ENCODE peak calls at places on chromosome 4, in eight cellular contexts. A is RWPE2, U is lower lobe of right lung, J is PC-9, B is colonic mucosa, O is upper lobe of left lung, F is fibroblast of lung, E is cardiac muscle cell. K is an unnamed sample. For H3K27me3, the result is how much of the 10 kb centered on the place peaks cover.

GRCh38 chr4:146640459-146641061 is 1.9 kb downstream of the POU4F2 start:
- DNase-seq in A (no peak), U (no peak), J (no peak), B (no peak), O (no peak), F (no peak), E (no peak), K (no peak)

GRCh38 chr4:181688886-181689285 is 554.3 kb upstream of the TENM3 start:
- DNase-seq in A (no peak), U (no peak), J (no peak), B (no peak), O (no peak), F (peak), E (peak), K (no peak)

GRCh38 chr4:182800216-182800515 is 117.0 kb downstream of the DCTD start:
- DNase-seq in A (no peak), U (no peak), J (no peak), B (no peak), O (no peak), F (no peak), E (no peak), K (no peak)

GRCh38 chr4:37977471-37978452 is 17.6 kb downstream of the PTTG2 start:
- DNase-seq in A (peak), U (peak), J (peak), B (peak), O (peak), F (peak), E (peak), K (peak)

GRCh38 chr4:55127521-55127920 is 2.1 kb upstream of the KDR start:
- DNase-seq in A (no peak), U (no peak), J (no peak), B (no peak), O (no peak), F (peak), E (peak), K (no peak)

GRCh38 chr4:15717126-15717525 is 14.3 kb downstream of the BST1 start:
- DNase-seq in A (no peak), U (no peak), J (no peak), B (no peak), O (no peak), F (peak), E (peak), K (no peak)

GRCh38 chr4:184267673-184268573 is 50.2 kb upstream of the ENPP6 start:
- DNase-seq in A (no peak), U (peak), J (peak), B (peak), O (peak), F (peak), E (peak), K (no peak)

GRCh38 chr4:3235030-3235345 is 14.0 kb upstream of the MSANTD1 start:
- DNase-seq in A (no peak), U (peak), J (no peak), B (no peak), O (no peak), F (no peak), E (no peak), K (no peak)

GRCh38 chr4:10135252-10135651 is 18.7 kb upstream of the WDR1 start:
- DNase-seq in A (no peak), U (no peak), J (no peak), B (no peak), O (no peak), F (no peak), E (no peak), K (no peak)

GRCh38 chr4:1961038-1961437 is 47.7 kb downstream of the NELFA start:
- DNase-seq in A (no peak), U (no peak), J (no peak), B (no peak), O (no peak), F (no peak), E (no peak), K (no peak)

GRCh38 chr4:29540439-29541102 is 1179.6 kb upstream of the PCDH7 start:
- DNase-seq in A (no peak), U (no peak), J (no peak), B (no peak), O (no peak), F (no peak), E (no peak), K (no peak)

GRCh38 chr4:958836-959337 is 14.5 kb downstream of the DGKQ start:
- DNase-seq in A (no peak), U (no peak), J (no peak), B (no peak), O (no peak), F (no peak), E (no peak), K (no peak)

GRCh38 chr4:182862921-182863320 is 54.3 kb downstream of the DCTD start:
- DNase-seq in A (no peak), U (peak), J (no peak), B (peak), O (peak), F (no peak), E (no peak), K (peak)

GRCh38 chr4:132572210-132572609 is 576.9 kb upstream of the PCDH10 start:
- DNase-seq in A (no peak), U (no peak), J (no peak), B (no peak), O (no peak), F (peak), E (peak), K (no peak)

GRCh38 chr4:141134051-141134450 is 782 bp upstream of the RNF150 start:
- DNase-seq in A (no peak), U (no peak), J (no peak), B (no peak), O (no peak), F (peak), E (no peak), K (no peak)

GRCh38 chr4:153038493-153039311 is 102.6 kb downstream of the FHDC1 start:
- DNase-seq in A (no peak), U (no peak), J (no peak), B (no peak), O (no peak), F (no peak), E (no peak), K (no peak)

GRCh38 chr4:48904101-48904500 is 2.5 kb downstream of the OCIAD2 start:
- DNase-seq in A (no peak), U (no peak), J (no peak), B (no peak), O (no peak), F (no peak), E (no peak), K (no peak)

GRCh38 chr4:80265571-80266266 is 745 bp upstream of the FGF5 start:
- DNase-seq in A (no peak), U (no peak), J (peak), B (no peak), O (no peak), F (peak), E (peak), K (no peak)

GRCh38 chr4:110518889-110519490 is 43.0 kb downstream of the ENPEP start:
- DNase-seq in A (no peak), U (no peak), J (no peak), B (peak), O (no peak), F (peak), E (peak), K (peak)

GRCh38 chr4:7634611-7635010 is 199.9 kb upstream of the PSAPL1 start:
- DNase-seq in A (no peak), U (peak), J (no peak), B (no peak), O (no peak), F (no peak), E (no peak), K (no peak)

GRCh38 chr4:76952631-76953587 is 3.4 kb downstream of the SEPTIN11 start:
- DNase-seq in A (no peak), U (no peak), J (no peak), B (no peak), O (no peak), F (no peak), E (no peak), K (no peak)

GRCh38 chr4:7970031-7970946 is 30.6 kb upstream of the AFAP1 start:
- DNase-seq in A (no peak), U (no peak), J (peak), B (peak), O (peak), F (peak), E (peak), K (peak)

GRCh38 chr4:147899512-147899911 is 167.6 kb downstream of the ARHGAP10 start:
- DNase-seq in A (no peak), U (no peak), J (no peak), B (no peak), O (no peak), F (peak), E (peak), K (no peak)

GRCh38 chr4:84901173-84901572 is 65.3 kb downstream of the WDFY3 start:
- DNase-seq in A (no peak), U (no peak), J (no peak), B (no peak), O (no peak), F (no peak), E (no peak), K (no peak)

GRCh38 chr4:126991965-126992364 is 640.8 kb upstream of the INTU start:
- DNase-seq in A (no peak), U (no peak), J (no peak), B (no peak), O (no peak), F (peak), E (no peak), K (peak)

GRCh38 chr4:149790172-149790907 is 25.3 kb downstream of the IQCM start:
- DNase-seq in A (no peak), U (no peak), J (no peak), B (no peak), O (peak), F (peak), E (peak), K (peak)

GRCh38 chr4:114384629-114385028 is 214.0 kb upstream of the UGT8 start:
- DNase-seq in A (no peak), U (no peak), J (no peak), B (no peak), O (no peak), F (peak), E (peak), K (no peak)

GRCh38 chr4:1081689-1082040 is 31.7 kb downstream of the RNF212 start:
- DNase-seq in A (no peak), U (no peak), J (no peak), B (no peak), O (no peak), F (peak), E (peak), K (no peak)

GRCh38 chr4:24210332-24210902 is 320.6 kb upstream of the PPARGC1A start:
- DNase-seq in A (peak), U (peak), J (no peak), B (no peak), O (peak), F (peak), E (peak), K (peak)

GRCh38 chr4:53994382-53994781 is 70.0 kb downstream of the CHIC2 start:
- DNase-seq in A (no peak), U (no peak), J (no peak), B (no peak), O (peak), F (no peak), E (no peak), K (no peak)

GRCh38 chr4:22514001-22514400 is 1.9 kb downstream of the ADGRA3 start:
- DNase-seq in A (no peak), U (no peak), J (no peak), B (no peak), O (no peak), F (peak), E (peak), K (no peak)

GRCh38 chr4:121220698-121221097 is 56.6 kb upstream of the TNIP3 start:
- DNase-seq in A (no peak), U (no peak), J (no peak), B (no peak), O (no peak), F (no peak), E (no peak), K (no peak)

GRCh38 chr4:139735381-139736256 is 70.0 kb downstream of the MGST2 start:
- DNase-seq in A (no peak), U (peak), J (no peak), B (no peak), O (peak), F (peak), E (peak), K (no peak)

GRCh38 chr4:155591784-155592567 is 74.7 kb upstream of the GUCY1A1 start:
- DNase-seq in A (no peak), U (no peak), J (no peak), B (no peak), O (no peak), F (no peak), E (no peak), K (no peak)

GRCh38 chr4:21512351-21512750 is 436.2 kb downstream of the KCNIP4 start:
- DNase-seq in A (no peak), U (no peak), J (no peak), B (no peak), O (no peak), F (peak), E (peak), K (no peak)

GRCh38 chr4:152929888-152930287 is 6.2 kb upstream of the FHDC1 start:
- DNase-seq in A (no peak), U (no peak), J (no peak), B (no peak), O (no peak), F (no peak), E (no peak), K (no peak)

GRCh38 chr4:11487876-11488545 is 59.3 kb upstream of the HS3ST1 start:
- DNase-seq in A (no peak), U (no peak), J (no peak), B (no peak), O (no peak), F (peak), E (peak), K (no peak)

GRCh38 chr4:5891563-5892320 is 1.1 kb downstream of the CRMP1 start:
- DNase-seq in A (no peak), U (no peak), J (no peak), B (no peak), O (no peak), F (no peak), E (no peak), K (no peak)
- H3K27me3 ChIP-seq in A (half or more), U (half or more), J (under half), B (half or more), O (half or more), F (under half), E (half or more), K (under half)

GRCh38 chr4:81922271-81922775 is 450.6 kb upstream of the RASGEF1B start:
- DNase-seq in A (no peak), U (no peak), J (no peak), B (no peak), O (no peak), F (no peak), E (no peak), K (no peak)

GRCh38 chr4:81915430-81915829 is 443.7 kb upstream of the RASGEF1B start:
- DNase-seq in A (no peak), U (no peak), J (no peak), B (no peak), O (no peak), F (no peak), E (no peak), K (no peak)

GRCh38 chr4:81921757-81922159 is 450.1 kb upstream of the RASGEF1B start:
- DNase-seq in A (no peak), U (no peak), J (no peak), B (no peak), O (no peak), F (no peak), E (peak), K (no peak)

GRCh38 chr4:81919810-81920209 is 448.1 kb upstream of the RASGEF1B start:
- DNase-seq in A (no peak), U (no peak), J (no peak), B (no peak), O (no peak), F (no peak), E (peak), K (no peak)

GRCh38 chr4:81919238-81919637 is 447.5 kb upstream of the RASGEF1B start:
- DNase-seq in A (no peak), U (no peak), J (no peak), B (no peak), O (no peak), F (no peak), E (peak), K (no peak)
- TF ChIP-seq CTCF in A (peak), U (no peak), J (no peak), B (peak), O (no peak), F (peak), E (peak), K (peak)

DNA sequence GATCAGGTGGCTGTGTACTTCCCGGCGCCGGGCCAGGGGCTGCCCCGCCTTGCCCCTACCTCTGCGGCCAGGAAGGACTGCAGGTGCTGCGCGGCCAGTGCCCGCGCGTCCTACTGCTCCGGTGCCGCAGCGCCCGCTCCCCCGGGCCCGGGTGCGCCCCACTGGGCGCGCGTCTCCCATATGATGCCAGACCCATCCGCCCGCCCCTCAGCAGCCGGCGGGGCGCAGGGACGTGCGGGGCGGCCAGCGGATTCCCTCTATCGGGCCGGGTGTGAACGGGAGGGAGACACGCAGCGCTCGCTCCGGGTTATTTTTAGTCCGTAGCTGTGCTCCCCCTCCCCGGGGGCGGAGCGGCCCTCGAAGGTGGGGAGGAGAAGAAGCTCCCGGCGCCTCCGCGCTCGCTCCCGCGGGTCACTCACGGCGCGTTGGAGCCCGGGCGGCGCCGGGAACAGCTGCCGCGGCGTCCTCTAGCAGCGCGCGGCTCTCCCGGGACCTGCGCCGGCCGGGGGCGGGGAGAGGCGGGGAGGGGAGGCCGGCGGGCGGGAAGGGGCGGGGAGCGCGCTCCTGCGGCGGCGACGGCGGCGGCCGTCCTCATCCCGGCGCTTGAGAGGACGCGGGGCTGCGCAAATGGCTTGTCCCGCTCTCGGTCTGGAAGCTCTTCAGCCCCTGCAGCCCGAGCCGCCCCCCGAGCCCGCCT is 103.6 kb downstream of the UCHL1 start:
- DNase-seq in A (peak), U (peak), J (peak), B (peak), O (peak), F (peak), E (peak), K (peak)
- H3K4me3 ChIP-seq in A (peak), U (peak), J (peak), B (peak), O (peak), F (peak), E (peak), K (peak)

GRCh38 chr4:187562345-187562744 is 433.2 kb upstream of the ZFP42 start:
- DNase-seq in A (no peak), U (no peak), J (no peak), B (no peak), O (no peak), F (no peak), E (no peak), K (no peak)
- H3K27me3 ChIP-seq in A (under half), U (under half), J (under half), B (under half), O (under half), F (under half), E (under half), K (under half)

K was measured in thyroid gland.